ENCODE peak calls at places on chromosomes 12 and 14, in seven cellular contexts. Y is fibroblast of mammary gland; G is HCT116; P is neural progenitor cell; K is AG10803; Q is dorsolateral prefrontal cortex; I is CD8-positive, alpha-beta T cell. A is an unnamed sample.

GRCh38 chr12:123076604-123077297 is 74.1 kb downstream of the PITPNM2 start:
- DNase-seq in Q (no peak), I (peak), K (no peak), P (no peak), Y (no peak), G (no peak), A (no peak)

GRCh38 chr12:47777741-47778558 is 4.9 kb downstream of the SLC48A1 start:
- DNase-seq in G (no peak), K (peak), P (no peak), Q (peak), Y (no peak), I (no peak), A (no peak)

GRCh38 chr14:74698894-74699293 is 14.0 kb downstream of the AREL1 start:
- DNase-seq in P (no peak), G (no peak), Y (no peak), I (no peak), Q (no peak), K (no peak), A (no peak)

GRCh38 chr12:52279683-52280318 is 5.4 kb downstream of the KRT86 start:
- DNase-seq in Q (no peak), G (no peak), I (peak), K (peak), P (peak), Y (no peak), A (no peak)

GRCh38 chr12:4975574-4975973 is 65.9 kb downstream of the KCNA1 start:
- DNase-seq in K (no peak), P (peak), I (no peak), G (no peak), Y (peak), Q (no peak), A (no peak)

GRCh38 chr14:61221906-61222305 is 59.2 kb downstream of the TMEM30B start:
- DNase-seq in Y (no peak), P (no peak), G (no peak), I (no peak), K (no peak), Q (no peak), A (peak)

GRCh38 chr14:71166434-71166833 is 259.2 kb downstream of the PCNX1 start:
- DNase-seq in I (no peak), G (peak), K (peak), Q (no peak), Y (peak), P (peak), A (no peak)

GRCh38 chr14:88613552-88614010 is 50.7 kb downstream of the ZC3H14 start:
- DNase-seq in Y (peak), K (peak), G (no peak), P (no peak), I (no peak), Q (no peak), A (peak)

GRCh38 chr12:89671469-89671868 is 37.2 kb downstream of the ATP2B1 start:
- DNase-seq in Y (peak), I (no peak), K (peak), Q (no peak), G (no peak), P (peak), A (no peak)

GRCh38 chr12:6211421-6211869 is 11.2 kb downstream of the CD9 start:
- DNase-seq in Y (peak), I (no peak), K (peak), G (no peak), Q (no peak), P (no peak), A (no peak)

GRCh38 chr12:108482717-108483212 is 32.3 kb upstream of the FICD start:
- DNase-seq in Q (no peak), K (no peak), P (no peak), Y (peak), I (no peak), G (no peak), A (peak)

GRCh38 chr12:42161529-42161928 is 16.9 kb upstream of the GXYLT1 start:
- DNase-seq in Q (no peak), P (no peak), Y (no peak), I (no peak), K (no peak), G (no peak), A (no peak)

GRCh38 chr12:123591702-123592481 is 7.5 kb downstream of the TMED2 start:
- DNase-seq in I (no peak), Q (no peak), K (peak), Y (peak), P (no peak), G (no peak), A (no peak)

GRCh38 chr14:90676859-90677258 is 139.4 kb downstream of the TTC7B start:
- DNase-seq in G (no peak), Y (peak), P (no peak), Q (no peak), K (peak), I (no peak), A (no peak)

GRCh38 chr12:55009171-55009570 is 10.6 kb upstream of the NEUROD4 start:
- DNase-seq in Y (no peak), P (no peak), G (no peak), K (no peak), Q (no peak), I (no peak), A (no peak)

GRCh38 chr14:50038398-50039119 is 77.8 kb downstream of the VCPKMT start:
- DNase-seq in Q (no peak), Y (peak), P (no peak), I (no peak), K (peak), G (no peak), A (no peak)

GRCh38 chr12:115553622-115554021 is 723.9 kb downstream of the MED13L start:
- DNase-seq in I (no peak), Q (no peak), Y (no peak), P (no peak), K (no peak), G (no peak), A (no peak)

GRCh38 chr12:50069069-50069468 is 11.7 kb downstream of the ASIC1 start:
- DNase-seq in K (no peak), Y (no peak), G (no peak), I (no peak), P (no peak), Q (no peak), A (no peak)

DNA sequence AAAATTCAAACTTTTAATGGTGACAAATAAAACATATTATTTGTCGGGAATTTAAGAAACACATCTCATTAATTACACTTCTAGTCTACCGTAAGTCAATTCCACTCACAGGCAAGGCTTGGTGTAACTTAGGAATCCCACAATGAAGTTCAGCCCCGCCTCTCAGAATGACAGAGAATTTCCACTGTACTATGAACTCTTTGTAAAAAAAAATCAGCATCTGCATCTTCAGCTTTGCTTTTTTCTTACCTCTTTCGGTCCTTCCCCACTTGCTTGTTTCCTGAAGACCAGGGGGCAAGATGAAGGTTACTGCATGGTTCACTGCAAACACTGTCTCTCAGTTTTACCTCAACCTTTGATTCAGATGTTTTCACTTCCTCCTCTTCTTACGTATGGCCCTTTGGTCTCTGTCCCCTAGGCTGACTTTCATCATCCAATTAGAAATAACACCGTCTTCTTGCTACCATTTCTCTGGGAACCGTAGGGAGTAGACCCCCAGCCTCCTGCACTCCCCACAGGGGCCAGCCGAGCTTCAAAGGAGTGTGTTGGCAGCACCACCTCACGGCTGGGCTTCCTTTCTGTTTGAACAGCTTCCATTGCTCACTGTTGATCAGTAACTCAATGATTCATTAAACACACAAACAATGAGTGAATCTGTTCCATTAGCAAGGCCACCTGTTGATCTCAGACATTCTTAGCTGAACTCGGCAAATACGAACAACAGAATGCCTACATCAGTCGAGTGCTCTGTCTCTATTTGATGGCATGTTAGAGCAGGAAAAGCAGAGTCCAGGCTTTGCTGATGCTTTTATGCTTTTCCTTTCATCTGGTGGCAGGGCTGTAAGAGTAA is 343.0 kb downstream of the BMP4 start:
- DNase-seq in Y (peak), I (no peak), K (no peak), P (peak), G (peak), Q (no peak), A (peak)
- TF ChIP-seq CTCF in Y (no peak), I (no peak), K (no peak), P (no peak), G (no peak), Q (no peak), A (no peak)

GRCh38 chr12:49019435-49020317 is 1.1 kb upstream of the PRKAG1 start:
- DNase-seq in P (peak), Q (no peak), K (peak), Y (peak), G (no peak), I (peak), A (peak)
- TF ChIP-seq CTCF in P (peak), Q (no peak), K (peak), Y (peak), G (no peak), I (no peak), A (peak)

DNA sequence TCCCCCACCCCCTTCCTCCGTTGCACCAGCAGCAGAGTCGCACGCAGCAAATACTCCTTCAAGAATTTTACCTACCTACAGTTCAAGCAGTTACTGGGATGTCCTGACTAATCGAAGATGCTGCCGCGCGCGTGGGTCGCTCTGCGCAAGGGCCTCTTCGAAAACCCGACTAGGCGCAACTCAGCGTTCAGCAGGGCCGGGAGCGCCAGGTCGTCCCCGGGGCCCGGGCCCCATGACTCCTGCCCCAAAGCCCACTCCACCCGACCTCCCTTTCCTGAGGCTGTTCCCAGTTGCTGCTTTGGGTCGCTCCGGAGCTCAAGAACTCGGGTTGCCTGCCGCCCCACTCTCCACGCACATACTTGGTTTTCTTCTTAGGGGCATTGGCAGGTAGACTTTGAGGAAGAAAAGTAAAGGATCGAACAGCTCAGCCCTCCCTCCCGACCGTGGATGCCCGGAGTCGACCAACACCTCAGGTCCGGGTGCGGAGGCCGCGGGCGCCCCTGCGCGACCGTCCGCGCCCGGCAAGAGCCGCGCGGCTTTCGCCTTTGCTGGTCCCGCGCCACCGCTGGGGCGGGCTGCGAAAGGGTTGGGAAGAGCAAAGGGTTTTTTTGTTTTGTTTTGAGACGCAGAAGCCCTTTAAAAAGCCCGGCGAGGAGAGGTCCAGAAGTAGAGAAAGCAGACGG is 1.9 kb downstream of the BMP4 start:
- DNase-seq in Y (peak), I (no peak), G (no peak), P (peak), Q (peak), K (peak), A (peak)
- TF ChIP-seq CTCF in Y (no peak), I (no peak), G (no peak), P (no peak), Q (no peak), K (no peak), A (no peak)

DNA sequence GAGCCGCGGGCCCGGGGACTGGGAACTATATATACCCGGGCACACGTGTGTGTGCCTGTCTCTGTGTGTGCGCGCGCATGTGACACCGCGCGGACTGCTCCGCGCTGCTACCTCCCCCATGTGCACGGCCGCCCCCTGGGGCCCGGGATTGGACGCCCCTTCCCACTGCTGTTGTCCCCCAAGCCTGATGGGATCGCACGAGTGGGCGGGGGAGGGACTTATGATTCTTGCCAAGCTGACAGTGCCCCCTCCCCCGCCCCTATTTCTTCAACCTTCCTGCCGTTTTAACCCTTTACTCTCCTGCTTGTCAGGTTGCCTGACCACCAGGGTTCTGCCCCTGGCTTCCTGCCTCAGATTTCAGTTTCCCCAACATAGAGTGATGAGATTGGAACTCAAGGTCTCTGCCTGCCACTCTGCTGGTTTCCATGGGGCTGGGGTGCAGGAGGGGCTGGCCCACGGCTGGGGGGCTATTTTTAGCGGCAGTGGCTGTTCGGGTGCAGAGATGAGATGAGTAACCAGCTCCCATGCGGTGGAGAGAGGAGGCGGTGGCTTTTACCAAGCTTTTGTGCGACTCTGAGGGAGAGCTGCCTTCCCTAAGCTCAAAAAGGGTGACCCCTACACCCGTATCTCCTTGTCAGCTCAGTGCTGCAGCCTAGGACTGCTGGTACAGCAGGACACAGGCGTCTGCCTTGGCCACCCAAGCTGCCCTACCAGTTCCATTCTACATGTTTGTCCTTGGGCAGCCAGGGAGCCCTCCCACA is at the start of gene DDN:
- DNase-seq in G (peak), Y (no peak), Q (peak), K (peak), I (no peak), P (peak), A (no peak)
- TF ChIP-seq CTCF in G (no peak), Y (no peak), Q (no peak), K (no peak), I (no peak), P (peak), A (no peak)

DNA sequence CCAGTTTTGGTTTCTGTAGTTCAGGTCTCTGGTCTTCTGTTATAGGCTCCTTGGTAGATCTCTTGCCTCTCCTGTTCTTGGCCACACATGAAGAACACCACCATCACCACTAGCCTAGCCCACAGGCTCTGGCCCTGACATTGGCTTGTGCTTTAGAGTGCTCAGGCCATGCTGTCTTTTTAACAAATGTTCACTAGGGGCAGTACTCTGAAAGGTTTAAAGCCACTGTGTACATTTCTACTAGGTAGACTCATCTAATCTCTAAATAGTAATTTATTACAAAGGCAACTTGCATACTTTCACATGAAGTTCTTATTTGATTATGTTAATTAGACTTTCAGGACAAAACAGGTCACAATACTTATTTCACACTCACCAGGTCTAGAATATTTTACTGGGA is 38.3 kb downstream of the PDE6H start:
- DNase-seq in Q (no peak), I (no peak), K (no peak), G (no peak), Y (peak), P (no peak), A (no peak)
- TF ChIP-seq CTCF in Q (no peak), I (no peak), K (peak), G (peak), Y (peak), P (peak), A (peak)

A was measured in Calu3.